ENCODE peak calls at places on chromosomes 12 and 14, in five cellular contexts. G, F, J, E and H are unnamed samples.

GRCh38 chr12:30197392-30198047 is 413.8 kb upstream of the TMTC1 start:
- DNase-seq in G (no peak), F (no peak), J (no peak), E (no peak), H (no peak)

GRCh38 chr14:40436551-40436950 is 1004.3 kb upstream of the FBXO33 start:
- DNase-seq in G (no peak), F (no peak), J (no peak), E (no peak), H (no peak)

GRCh38 chr12:863285-863684 is 86.2 kb downstream of the RAD52 start:
- DNase-seq in G (no peak), F (no peak), J (no peak), E (no peak), H (no peak)

GRCh38 chr14:86787782-86788181 is 1205.2 kb downstream of the GALC start:
- DNase-seq in G (no peak), F (no peak), J (no peak), E (no peak), H (no peak)

GRCh38 chr12:43957732-43958131 is 121.9 kb downstream of the TMEM117 start:
- DNase-seq in G (no peak), F (no peak), J (no peak), E (no peak), H (no peak)

GRCh38 chr12:53676715-53677611 is 1.1 kb upstream of the ATP5MC2 start:
- DNase-seq in G (no peak), F (peak; percentile 82), J (no peak), E (peak; percentile 62), H (peak; percentile 71)

GRCh38 chr12:126064028-126064427 is 998.8 kb downstream of the AACS start:
- DNase-seq in G (no peak), F (no peak), J (no peak), E (no peak), H (no peak)

GRCh38 chr14:36105401-36105800 is 71.1 kb downstream of the PTCSC3 start:
- DNase-seq in G (peak; percentile 30), F (no peak), J (no peak), E (no peak), H (no peak)

GRCh38 chr12:131989021-131989420 is 39.3 kb downstream of the EP400 start:
- DNase-seq in G (no peak), F (no peak), J (no peak), E (no peak), H (no peak)

GRCh38 chr12:47904647-47905312 is at the start of gene VDR:
- DNase-seq in G (peak; percentile 78), F (peak; percentile 95), J (no peak), E (peak; percentile 89), H (peak; percentile 15)

GRCh38 chr14:77197988-77198387 is 16.4 kb downstream of the TMEM63C start:
- DNase-seq in G (no peak), F (no peak), J (no peak), E (no peak), H (no peak)

GRCh38 chr12:108461071-108461670 is 53.9 kb upstream of the FICD start:
- DNase-seq in G (no peak), F (no peak), J (no peak), E (no peak), H (no peak)

GRCh38 chr12:15527201-15527782 is 205.0 kb downstream of the PTPRO start:
- DNase-seq in G (no peak), F (no peak), J (no peak), E (peak; percentile 59), H (peak; percentile 7)